ENCODE peak calls at places on chromosomes 13 and 19, in eight cellular contexts. Z is midbrain, P is A172, R is HTR-8/SVneo, W is thoracic aorta, A is A549, C is left ventricle myocardium superior, O is endodermal cell. V is an unnamed sample.

GRCh38 chr13:20873348-20873747 is 29.2 kb downstream of the XPO4 start:
- DNase-seq in Z (no peak), P (peak), R (no peak), W (no peak), A (no peak), C (no peak), O (no peak), V (no peak)

GRCh38 chr13:87274209-87274819 is 396.9 kb upstream of the SLITRK5 start:
- DNase-seq in Z (peak), P (peak), R (peak), W (no peak), A (no peak), C (no peak), O (peak), V (peak)

GRCh38 chr13:51249254-51249653 is 27.1 kb downstream of the FAM124A start:
- DNase-seq in Z (no peak), P (no peak), R (no peak), W (no peak), A (no peak), C (no peak), O (no peak), V (no peak)

GRCh38 chr19:55340784-55341147 is 1.1 kb downstream of the KMT5C start:
- DNase-seq in Z (no peak), P (no peak), R (no peak), W (no peak), A (no peak), C (no peak), O (no peak), V (no peak)

GRCh38 chr13:113110048-113110851 is 4.7 kb downstream of the F7 start:
- DNase-seq in Z (no peak), P (no peak), R (no peak), W (no peak), A (no peak), C (peak), O (peak), V (no peak)

GRCh38 chr13:113474179-113474578 is 16.3 kb downstream of the DCUN1D2 start:
- DNase-seq in Z (no peak), P (no peak), R (no peak), W (no peak), A (no peak), C (peak), O (no peak), V (peak)

GRCh38 chr13:107348931-107349330 is 781.0 kb upstream of the ARGLU1 start:
- DNase-seq in Z (no peak), P (no peak), R (no peak), W (no peak), A (no peak), C (no peak), O (no peak), V (peak)

GRCh38 chr13:67134322-67135129 is 95.6 kb downstream of the PCDH9 start:
- DNase-seq in Z (no peak), P (no peak), R (no peak), W (no peak), A (no peak), C (no peak), O (no peak), V (no peak)

GRCh38 chr13:35770756-35771291 is 294.3 kb upstream of the MAB21L1 start:
- DNase-seq in Z (no peak), P (no peak), R (no peak), W (no peak), A (no peak), C (no peak), O (no peak), V (no peak)

GRCh38 chr19:10808937-10809655 is 26.9 kb downstream of the TMED1 start:
- DNase-seq in Z (no peak), P (peak), R (no peak), W (no peak), A (no peak), C (no peak), O (no peak), V (peak)

GRCh38 chr13:21330126-21330861 is 128.8 kb downstream of the ZDHHC20 start:
- DNase-seq in Z (no peak), P (no peak), R (no peak), W (no peak), A (no peak), C (no peak), O (no peak), V (no peak)

GRCh38 chr13:30463820-30464495 is 1.8 kb downstream of the HMGB1 start:
- DNase-seq in Z (peak), P (peak), R (no peak), W (no peak), A (no peak), C (peak), O (peak), V (no peak)

GRCh38 chr19:2050991-2051770 is at the start of gene MKNK2:
- DNase-seq in Z (peak), P (peak), R (peak), W (peak), A (peak), C (peak), O (peak), V (peak)

GRCh38 chr13:90454002-90454636 is 893.4 kb upstream of the MIR17HG start:
- DNase-seq in Z (no peak), P (no peak), R (no peak), W (no peak), A (no peak), C (no peak), O (no peak), V (no peak)

GRCh38 chr19:15144046-15144646 is 36.9 kb downstream of the SYDE1 start:
- DNase-seq in Z (no peak), P (peak), R (no peak), W (no peak), A (no peak), C (no peak), O (peak), V (peak)

GRCh38 chr13:112626761-112627160 is 38.8 kb upstream of the TUBGCP3 start:
- DNase-seq in Z (no peak), P (no peak), R (no peak), W (no peak), A (no peak), C (no peak), O (no peak), V (no peak)

GRCh38 chr19:41299755-41300089 is 10.2 kb upstream of the CCDC97 start:
- DNase-seq in Z (peak), P (no peak), R (no peak), W (no peak), A (no peak), C (peak), O (no peak), V (no peak)